ENCODE peak calls at places on chromosomes 2 and 18, in eight cellular contexts. N is hepatocyte, F is IMR-90, C is colonic mucosa, L is OCI-LY7, Z is heart left ventricle, X is fibroblast of lung, S is body of pancreas. V is an unnamed sample.

GRCh38 chr2:222264791-222265320 is 33.9 kb downstream of the PAX3 start:
- DNase-seq in N (no peak), F (no peak), C (no peak), L (no peak), Z (no peak), X (peak; percentile 45), S (no peak), V (no peak)

GRCh38 chr2:38466849-38467767 is 90.0 kb upstream of the ATL2 start:
- DNase-seq in N (no peak), F (peak; percentile 7), C (no peak), L (no peak), Z (no peak), X (peak; percentile 7), S (no peak), V (no peak)

GRCh38 chr2:107313316-107313715 is 427.3 kb upstream of the ST6GAL2 start:
- DNase-seq in N (no peak), F (no peak), C (no peak), L (no peak), Z (no peak), X (no peak), S (no peak), V (no peak)

GRCh38 chr2:38245114-38245641 is 131.9 kb downstream of the ATL2 start:
- DNase-seq in N (no peak), F (peak; percentile 5), C (no peak), L (peak; percentile 4), Z (no peak), X (peak; percentile 54), S (no peak), V (no peak)

GRCh38 chr18:7366597-7366996 is 135.7 kb downstream of the LRRC30 start:
- DNase-seq in N (no peak), F (no peak), C (no peak), L (no peak), Z (no peak), X (no peak), S (no peak), V (no peak)

GRCh38 chr2:200405599-200406298 is 99.3 kb downstream of the SPATS2L start:
- DNase-seq in N (peak; percentile 71), F (peak; percentile 95), C (peak; percentile 51), L (no peak), Z (no peak), X (peak; percentile 96), S (peak; percentile 47), V (peak; percentile 74)

GRCh38 chr2:170157025-170157684 is 20.8 kb upstream of the MYO3B start:
- DNase-seq in N (no peak), F (peak; percentile 86), C (no peak), L (no peak), Z (no peak), X (peak; percentile 82), S (no peak), V (no peak)

GRCh38 chr2:137183206-137183605 is 417.9 kb downstream of the THSD7B start:
- DNase-seq in N (no peak), F (no peak), C (no peak), L (no peak), Z (no peak), X (no peak), S (no peak), V (no peak)

GRCh38 chr2:236028066-236028465 is 140.1 kb downstream of the GBX2 start:
- DNase-seq in N (no peak), F (no peak), C (no peak), L (no peak), Z (no peak), X (no peak), S (no peak), V (no peak)

GRCh38 chr18:31736630-31737029 is 24.1 kb downstream of the SLC25A52 start:
- DNase-seq in N (no peak), F (no peak), C (no peak), L (peak; percentile 6), Z (no peak), X (no peak), S (no peak), V (no peak)

GRCh38 chr2:101147971-101148370 is 3.2 kb downstream of the TBC1D8 start:
- DNase-seq in N (no peak), F (no peak), C (no peak), L (no peak), Z (no peak), X (no peak), S (no peak), V (no peak)

GRCh38 chr2:98730851-98731708 is at the start of gene MGAT4A:
- DNase-seq in N (peak; percentile 86), F (no peak), C (peak; percentile 83), L (peak; percentile 72), Z (peak; percentile 94), X (peak; percentile 23), S (peak; percentile 85), V (no peak)

GRCh38 chr18:78875268-78875997 is 104.2 kb upstream of the SALL3 start:
- DNase-seq in N (peak; percentile 40), F (no peak), C (peak; percentile 42), L (peak; percentile 21), Z (no peak), X (no peak), S (peak; percentile 32), V (no peak)

GRCh38 chr2:236049981-236050380 is 118.2 kb downstream of the GBX2 start:
- DNase-seq in N (no peak), F (no peak), C (no peak), L (no peak), Z (no peak), X (no peak), S (no peak), V (no peak)

GRCh38 chr18:61503688-61504087 is 170.5 kb downstream of the CDH20 start:
- DNase-seq in N (no peak), F (peak; percentile 11), C (no peak), L (no peak), Z (no peak), X (peak; percentile 5), S (no peak), V (no peak)

GRCh38 chr2:127358044-127358443 is 29.7 kb downstream of the MAP3K2 start:
- DNase-seq in N (no peak), F (peak; percentile 14), C (no peak), L (no peak), Z (no peak), X (peak; percentile 25), S (no peak), V (no peak)

GRCh38 chr18:30811580-30811979 is 231.0 kb downstream of the DSC3 start:
- DNase-seq in N (no peak), F (no peak), C (no peak), L (no peak), Z (no peak), X (no peak), S (no peak), V (no peak)

GRCh38 chr2:53095227-53095626 is 672.4 kb upstream of the CHAC2 start:
- DNase-seq in N (no peak), F (no peak), C (no peak), L (no peak), Z (no peak), X (no peak), S (no peak), V (no peak)

GRCh38 chr2:200406379-200406778 is 99.9 kb downstream of the SPATS2L start:
- DNase-seq in N (no peak), F (peak; percentile 24), C (no peak), L (no peak), Z (no peak), X (peak; percentile 47), S (no peak), V (no peak)

GRCh38 chr2:20608666-20609348 is 42.1 kb downstream of the HS1BP3 start:
- DNase-seq in N (no peak), F (peak; percentile 34), C (no peak), L (no peak), Z (no peak), X (peak; percentile 41), S (no peak), V (no peak)

DNA sequence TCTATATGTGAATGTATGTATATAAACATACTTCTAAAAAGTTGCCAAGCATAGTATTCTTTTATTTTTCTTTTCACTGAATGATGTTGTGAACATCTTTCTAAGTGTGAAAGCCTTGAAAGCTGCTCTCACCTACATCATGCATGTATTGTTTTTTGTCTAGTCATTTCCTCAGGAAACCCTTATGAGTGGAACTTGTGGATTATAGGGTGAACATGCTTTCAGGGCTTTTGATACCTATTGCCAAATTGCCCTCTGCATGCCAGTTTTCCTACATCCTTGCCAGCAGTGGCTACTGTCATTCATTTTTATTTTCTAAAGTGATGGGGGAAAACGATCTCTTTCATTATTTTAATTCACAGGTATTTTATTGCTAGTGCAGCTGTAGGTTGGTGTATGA is 78.3 kb downstream of the ADAM23 start:
- DNase-seq in N (no peak), F (no peak), C (no peak), L (no peak), Z (no peak), X (no peak), S (no peak), V (no peak)
- H3K4me3 ChIP-seq in N (no peak overlapping the region), F (no peak overlapping the region), C (no peak overlapping the region), L (no peak overlapping the region), Z (no peak overlapping the region), X (no peak overlapping the region), S (no peak overlapping the region), V (no peak overlapping the region)

GRCh38 chr2:121387591-121388325 is 102.8 kb upstream of the TFCP2L1 start:
- DNase-seq in N (no peak), F (peak; percentile 28), C (no peak), L (no peak), Z (no peak), X (peak; percentile 45), S (no peak), V (no peak)
- H3K36me3 ChIP-seq in N (no peaks in the 10 kb centered on the region), F (peaks cover 17% of the 10 kb centered on the region), C (peaks cover 6% of the 10 kb centered on the region), L (peaks cover 54% of the 10 kb centered on the region), Z (peaks cover 20% of the 10 kb centered on the region), X (peaks cover 4% of the 10 kb centered on the region), S (peaks cover 16% of the 10 kb centered on the region), V (peaks cover 5% of the 10 kb centered on the region)

DNA sequence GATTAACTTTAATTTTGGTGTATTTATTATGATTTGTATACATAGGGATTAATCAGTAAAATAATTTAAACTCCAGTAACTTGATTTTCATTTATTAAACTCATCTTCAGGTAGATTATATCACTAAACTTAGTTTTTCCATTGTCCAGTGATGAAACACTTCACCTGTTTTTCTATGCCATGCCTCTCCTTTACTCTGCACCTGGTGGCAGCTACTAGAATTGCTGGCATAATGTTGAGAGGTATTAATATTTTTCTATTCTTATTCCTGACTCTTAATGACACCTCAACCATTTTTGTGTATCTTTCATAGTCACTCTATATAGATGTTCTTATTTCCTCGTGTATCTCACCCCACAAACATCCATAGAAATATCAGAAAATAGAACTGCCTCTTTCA is 940.3 kb upstream of the CRIM1 start:
- DNase-seq in N (no peak), F (no peak), C (no peak), L (no peak), Z (no peak), X (no peak), S (no peak), V (no peak)
- TF ChIP-seq CTCF in N (peak; percentile 10), F (no peak), C (no peak), L (peak; percentile 37), Z (no peak), X (peak; percentile 18), S (peak; percentile 6), V (no peak)

DNA sequence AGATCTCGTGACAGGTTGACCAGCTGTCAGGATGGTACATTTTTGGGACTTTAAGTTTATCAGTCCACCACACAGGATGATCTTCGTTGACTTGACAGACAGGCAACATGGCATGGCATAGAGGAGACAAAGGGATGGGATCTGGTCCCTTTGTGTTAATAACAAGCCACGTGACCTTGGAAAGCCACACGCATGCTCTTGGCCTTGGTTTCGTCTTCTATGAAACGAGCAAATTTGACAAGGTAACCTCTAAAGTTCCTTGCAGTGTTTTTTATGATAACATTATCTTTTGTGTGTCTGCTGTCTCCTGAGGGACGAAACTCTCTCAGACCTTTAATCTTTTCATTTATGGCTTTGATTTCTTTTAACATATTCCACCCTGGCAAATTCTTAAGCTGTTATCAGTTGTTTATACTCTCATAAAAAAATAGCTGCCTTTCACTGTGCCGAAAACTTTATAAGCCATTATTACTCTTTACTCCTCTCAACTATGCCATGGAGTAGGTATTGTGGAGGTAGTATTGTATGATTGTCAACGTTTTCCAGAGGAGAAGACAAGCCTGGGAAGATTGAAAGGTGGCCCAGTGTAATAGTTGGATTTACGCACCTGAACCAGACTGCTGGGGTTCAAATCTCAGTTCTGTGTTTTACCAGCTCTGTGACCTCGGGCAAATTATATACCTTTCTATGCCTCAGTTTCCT is 81.3 kb downstream of the MYOM1 start:
- DNase-seq in N (no peak), F (no peak), C (no peak), L (no peak), Z (no peak), X (no peak), S (no peak), V (no peak)
- H3K4me3 ChIP-seq in N (no peak overlapping the region), F (no peak overlapping the region), C (no peak overlapping the region), L (no peak overlapping the region), Z (no peak overlapping the region), X (no peak overlapping the region), S (no peak overlapping the region), V (no peak overlapping the region)

V was measured in BJ.